ENCODE peak calls at places on chromosomes 2 and 18, in eight cellular contexts. M is IMR-90, C is lower lobe of right lung, W is GM12865, X is lung, Y is AG04449, B is BE2C, L is endodermal cell. I is an unnamed sample.

GRCh38 chr2:189002079-189002478 is 27.9 kb downstream of the COL3A1 start:
- DNase-seq in M (peak; percentile 85), C (no peak), W (no peak), X (no peak), Y (no peak), B (no peak), L (no peak), I (no peak)

GRCh38 chr2:195756218-195756941 is 99.4 kb downstream of the SLC39A10 start:
- DNase-seq in M (peak; percentile 45), C (no peak), W (no peak), X (no peak), Y (no peak), B (no peak), L (no peak), I (no peak)

GRCh38 chr2:162252147-162252546 is 8.9 kb upstream of the FAP start:
- DNase-seq in M (no peak), C (no peak), W (no peak), X (no peak), Y (no peak), B (no peak), L (no peak), I (no peak)

GRCh38 chr2:64770781-64771334 is 117.1 kb upstream of the SERTAD2 start:
- DNase-seq in M (peak; percentile 97), C (no peak), W (no peak), X (no peak), Y (peak; percentile 69), B (peak; percentile 12), L (no peak), I (peak; percentile 69)

GRCh38 chr2:102527086-102527485 is 54.1 kb downstream of the SLC9A4 start:
- DNase-seq in M (no peak), C (no peak), W (no peak), X (no peak), Y (no peak), B (no peak), L (no peak), I (no peak)

GRCh38 chr2:24365051-24365450 is 4.7 kb upstream of the ITSN2 start:
- DNase-seq in M (no peak), C (peak; percentile 92), W (peak; percentile 88), X (peak; percentile 91), Y (no peak), B (peak; percentile 56), L (no peak), I (no peak)

GRCh38 chr2:99472327-99472960 is 17.4 kb downstream of the REV1 start:
- DNase-seq in M (no peak), C (no peak), W (no peak), X (no peak), Y (no peak), B (no peak), L (no peak), I (no peak)

GRCh38 chr2:134782792-134783191 is 55.6 kb upstream of the ACMSD start:
- DNase-seq in M (peak; percentile 6), C (no peak), W (peak; percentile 31), X (peak; percentile 63), Y (no peak), B (no peak), L (peak; percentile 50), I (no peak)

GRCh38 chr2:97788986-97789644 is 75.7 kb downstream of the ZAP70 start:
- DNase-seq in M (no peak), C (no peak), W (no peak), X (no peak), Y (no peak), B (no peak), L (no peak), I (no peak)

GRCh38 chr2:203532957-203533695 is 2.0 kb downstream of the RAPH1 start:
- DNase-seq in M (peak; percentile 36), C (no peak), W (no peak), X (no peak), Y (no peak), B (no peak), L (no peak), I (no peak)

GRCh38 chr2:215572341-215572848 is 136.5 kb upstream of the FN1 start:
- DNase-seq in M (no peak), C (no peak), W (no peak), X (no peak), Y (no peak), B (no peak), L (no peak), I (no peak)

GRCh38 chr2:220144411-220144810 is 517.0 kb downstream of the SLC4A3 start:
- DNase-seq in M (peak; percentile 83), C (no peak), W (no peak), X (no peak), Y (no peak), B (no peak), L (no peak), I (no peak)

GRCh38 chr2:110854355-110855081 is 122.1 kb downstream of the ACOXL start:
- DNase-seq in M (no peak), C (no peak), W (peak; percentile 75), X (no peak), Y (no peak), B (no peak), L (peak; percentile 76), I (no peak)

GRCh38 chr2:10009811-10010781 is 33.3 kb upstream of the KLF11 start:
- DNase-seq in M (peak; percentile 78), C (peak; percentile 72), W (no peak), X (no peak), Y (no peak), B (peak; percentile 58), L (no peak), I (no peak)

GRCh38 chr2:217947341-217948316 is 55.2 kb downstream of the TNS1 start:
- DNase-seq in M (no peak), C (peak; percentile 53), W (no peak), X (no peak), Y (no peak), B (peak; percentile 4), L (peak; percentile 87), I (no peak)

GRCh38 chr2:64296150-64296500 is 151.9 kb upstream of the PELI1 start:
- DNase-seq in M (no peak), C (no peak), W (no peak), X (no peak), Y (no peak), B (peak; percentile 18), L (no peak), I (peak; percentile 56)

GRCh38 chr18:25420091-25420490 is 68.1 kb upstream of the ZNF521 start:
- DNase-seq in M (no peak), C (no peak), W (no peak), X (no peak), Y (no peak), B (no peak), L (no peak), I (no peak)

GRCh38 chr18:5294618-5295230 is 802 bp downstream of the ZBTB14 start:
- DNase-seq in M (peak; percentile 51), C (peak; percentile 76), W (peak; percentile 75), X (peak; percentile 64), Y (peak; percentile 12), B (peak; percentile 26), L (peak; percentile 83), I (no peak)

GRCh38 chr2:205407984-205408383 is 274.3 kb upstream of the NRP2 start:
- DNase-seq in M (peak; percentile 87), C (no peak), W (no peak), X (no peak), Y (peak; percentile 70), B (peak; percentile 28), L (no peak), I (peak; percentile 79)

DNA sequence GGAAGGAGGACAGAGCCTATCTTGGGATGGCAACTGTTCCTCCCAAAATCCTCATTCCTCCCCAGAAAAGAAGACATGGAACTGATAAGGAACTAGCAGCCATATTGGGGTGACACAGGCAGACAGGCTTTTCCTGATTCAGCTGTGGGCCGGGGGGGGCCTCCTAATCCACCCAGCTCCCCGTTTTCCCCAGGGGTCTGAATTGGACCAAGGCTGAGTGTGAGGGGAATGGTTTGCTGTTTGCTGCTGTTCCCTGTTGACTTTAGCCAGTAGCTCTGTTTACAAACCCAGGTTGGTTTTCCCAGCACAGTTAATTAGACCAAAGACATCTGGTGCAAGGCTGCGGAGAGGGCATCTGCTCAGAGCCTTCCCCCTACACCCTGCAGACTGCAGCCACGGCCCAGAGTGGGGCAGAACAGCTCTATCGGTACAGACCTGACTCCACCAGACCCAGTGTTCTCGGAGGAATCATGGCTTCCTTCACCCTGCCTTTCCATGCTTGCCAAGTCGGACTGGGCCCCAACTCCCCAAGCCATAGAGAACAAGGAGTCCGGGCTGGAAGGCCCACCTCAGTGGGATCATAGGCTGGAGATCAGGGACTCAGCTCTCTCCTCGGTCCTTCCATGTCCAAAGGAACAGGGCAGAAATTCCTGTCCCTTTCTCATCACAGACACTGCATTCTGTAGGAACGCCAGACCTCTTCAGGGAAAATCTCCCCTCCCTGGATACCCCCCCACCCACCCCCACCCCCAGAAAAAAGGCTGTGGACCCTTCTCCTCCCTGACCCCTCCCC is 1.7 kb upstream of the PKDCC start:
- DNase-seq in M (no peak), C (no peak), W (no peak), X (no peak), Y (no peak), B (peak; percentile 89), L (no peak), I (no peak)
- H3K4me3 ChIP-seq in M (no peak overlapping the region), C (no peak overlapping the region), W (no peak overlapping the region), X (no peak overlapping the region), Y (peak overlapping the region; percentile 66), B (peak overlapping the region; percentile 66), L (peak overlapping the region; percentile 76), I (no peak overlapping the region)

GRCh38 chr18:34352385-34353163 is 127.9 kb upstream of the NOL4 start:
- DNase-seq in M (no peak), C (no peak), W (no peak), X (no peak), Y (no peak), B (no peak), L (no peak), I (no peak)
- TF ChIP-seq CTCF in M (peak; percentile 8), C (peak; percentile 26), W (no peak), X (no peak), Y (no peak), B (peak; percentile 24), L (peak; percentile 72), I (no peak)

DNA sequence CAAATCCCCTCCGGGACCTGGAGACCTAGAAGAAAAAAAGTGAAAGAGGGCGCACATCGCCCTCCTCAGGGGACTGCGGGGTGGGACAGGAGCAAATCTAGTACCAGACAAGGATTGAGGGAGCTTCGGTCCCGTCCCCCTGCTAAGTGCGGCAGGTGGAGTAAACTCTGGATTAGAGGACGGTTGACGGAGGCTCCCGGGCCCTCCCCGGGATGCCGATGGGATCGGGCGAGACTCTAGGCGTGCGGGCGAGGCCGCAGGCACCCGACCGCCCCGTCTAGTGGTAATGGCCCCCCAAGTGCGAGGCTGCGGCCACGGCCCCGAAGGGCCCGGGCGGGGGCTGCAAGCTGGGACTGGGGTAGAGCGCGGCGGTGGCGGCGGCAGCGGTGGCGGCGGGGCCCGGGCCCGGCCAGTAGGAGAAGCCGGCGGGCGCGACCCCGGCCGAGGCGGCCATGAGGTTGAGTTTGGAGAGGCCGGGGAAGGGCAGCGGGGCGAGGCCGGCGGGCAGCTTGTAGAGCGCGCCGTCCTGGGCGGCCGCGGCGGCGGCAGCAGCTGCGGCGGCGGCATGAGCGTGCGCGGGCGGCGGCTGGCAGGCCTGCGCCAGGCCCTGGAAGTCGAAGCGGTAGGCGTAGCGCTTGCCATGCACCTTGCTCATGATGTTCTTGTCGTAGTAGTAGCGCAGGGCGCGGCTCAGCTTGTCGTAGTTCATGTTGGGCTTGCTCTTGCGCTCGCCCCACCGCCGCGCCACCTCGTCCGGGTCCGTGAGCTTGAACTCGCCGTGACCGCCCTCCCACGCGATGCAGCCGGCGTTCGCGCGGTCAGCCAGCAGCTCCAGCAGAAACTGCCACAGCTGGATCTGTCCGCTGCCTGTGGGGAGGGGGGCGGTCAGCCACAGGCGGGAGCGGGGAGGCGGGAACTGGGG is 3.3 kb downstream of the FEV start:
- DNase-seq in M (peak; percentile 12), C (no peak), W (no peak), X (no peak), Y (no peak), B (peak; percentile 64), L (peak; percentile 81), I (no peak)
- H3K4me3 ChIP-seq in M (no peak overlapping the region), C (peak overlapping the region; percentile 46), W (no peak overlapping the region), X (no peak overlapping the region), Y (no peak overlapping the region), B (peak overlapping the region; percentile 96), L (no peak overlapping the region), I (no peak overlapping the region)

GRCh38 chr2:178059111-178059510 is 13.5 kb downstream of the PDE11A start:
- DNase-seq in M (no peak), C (no peak), W (no peak), X (no peak), Y (no peak), B (no peak), L (no peak), I (no peak)
- TF ChIP-seq CTCF in M (no peak), C (no peak), W (no peak), X (no peak), Y (no peak), B (no peak), L (no peak), I (no peak)